ENCODE peak calls at places on chromosomes 12 and 14, in six cellular contexts. U is cardiac muscle cell; E is ELR; S is stimulated activated naive B cell treated with anti-CD40 and anti-IgM and Interleukin-4, amounts not matched to agents 10 μg/mL and 1 μg/mL and 100 μg/mL, for 72 hours; T is progenitor cell of endocrine pancreas; Z is amniotic epithelial cell. I is an unnamed sample.

GRCh38 chr14:95057851-95058250 is 99.5 kb downstream of the DICER1 start:
- DNase-seq in T (no peak), Z (no peak), U (no peak), S (no peak), E (no peak), I (no peak)

GRCh38 chr12:59710004-59710628 is 114.3 kb downstream of the SLC16A7 start:
- DNase-seq in E (no peak), T (no peak), S (no peak), U (no peak), Z (peak; percentile 1), I (no peak)

GRCh38 chr12:100539209-100539608 is 34.3 kb upstream of the GAS2L3 start:
- DNase-seq in Z (peak; percentile 15), S (no peak), E (peak; percentile 52), T (peak; percentile 67), U (peak; percentile 79), I (peak; percentile 15)

GRCh38 chr14:62269204-62269603 is 507.0 kb downstream of the SNAPC1 start:
- DNase-seq in U (no peak), E (peak; percentile 41), S (no peak), T (no peak), Z (peak; percentile 74), I (no peak)

GRCh38 chr14:96139879-96140278 is 64.8 kb upstream of the BDKRB2 start:
- DNase-seq in T (no peak), E (peak; percentile 66), U (no peak), S (no peak), Z (peak; percentile 65), I (no peak)

GRCh38 chr12:22856120-22856699 is 231.2 kb downstream of the ETNK1 start:
- DNase-seq in U (peak; percentile 47), T (no peak), Z (peak; percentile 50), S (no peak), E (peak; percentile 50), I (peak; percentile 25)

GRCh38 chr14:95156765-95157194 is 549 bp downstream of the DICER1 start:
- DNase-seq in U (peak; percentile 55), S (peak; percentile 37), Z (peak; percentile 20), T (peak; percentile 36), E (peak; percentile 55), I (peak; percentile 44)

GRCh38 chr12:108008163-108008562 is 120.9 kb upstream of the WSCD2 start:
- DNase-seq in S (no peak), U (no peak), T (no peak), Z (no peak), E (no peak), I (no peak)

GRCh38 chr12:100356646-100357223 is at the start of gene SLC17A8:
- DNase-seq in S (no peak), T (peak; percentile 11), Z (no peak), E (no peak), U (peak; percentile 41), I (no peak)

GRCh38 chr14:56196274-56196673 is 78.1 kb downstream of the PELI2 start:
- DNase-seq in S (no peak), Z (peak; percentile 85), E (no peak), U (no peak), T (no peak), I (no peak)